ENCODE peak calls at places on chromosomes 6 and 20, in ten cellular contexts. I is foreskin fibroblast; L is CD8-positive, alpha-beta T cell; M is sigmoid colon; R is transverse colon; U is fibroblast of the aortic adventitia; C is choroid plexus epithelial cell; B is left ventricle myocardium inferior; A is brain microvascular endothelial cell; F is ovary. O is an unnamed sample.

GRCh38 chr6:36886948-36887347 is 1.2 kb downstream of the C6orf89 start:
- DNase-seq in U (no peak), B (no peak), I (no peak), F (no peak), A (no peak), C (no peak), R (no peak), L (no peak), M (no peak), O (no peak)

GRCh38 chr6:167827588-167828324 is 1.0 kb downstream of the AFDN start:
- DNase-seq in C (peak), A (no peak), F (peak), U (peak), L (no peak), B (peak), M (peak), R (peak), I (peak), O (peak)

GRCh38 chr20:621115-621756 is 11.1 kb upstream of the TCF15 start:
- DNase-seq in M (no peak), R (no peak), F (no peak), L (no peak), A (peak), U (peak), I (no peak), C (no peak), B (no peak), O (no peak)

GRCh38 chr6:113755449-113756289 is 101.5 kb upstream of the MARCKS start:
- DNase-seq in U (no peak), B (no peak), L (no peak), M (no peak), I (no peak), A (no peak), R (peak), F (no peak), C (no peak), O (peak)

GRCh38 chr6:85678602-85679444 is 36.1 kb upstream of the SYNCRIP start:
- DNase-seq in M (peak), A (peak), I (peak), R (peak), C (peak), F (peak), B (peak), U (peak), L (peak), O (peak)

GRCh38 chr6:40788661-40789111 is 201.5 kb upstream of the LRFN2 start:
- DNase-seq in M (no peak), R (no peak), B (no peak), C (no peak), U (peak), I (peak), A (no peak), L (no peak), F (peak), O (no peak)

GRCh38 chr6:81439417-81439816 is 313.1 kb downstream of the TENT5A start:
- DNase-seq in L (no peak), B (no peak), M (no peak), I (no peak), A (no peak), R (no peak), F (no peak), U (no peak), C (no peak), O (no peak)

GRCh38 chr6:67411036-67411435 is 1224.0 kb upstream of the ADGRB3 start:
- DNase-seq in F (no peak), L (no peak), C (peak), B (no peak), M (no peak), U (no peak), R (no peak), A (peak), I (peak), O (no peak)

GRCh38 chr6:37029249-37029959 is 23.9 kb downstream of the FGD2 start:
- DNase-seq in I (peak), R (peak), A (peak), M (peak), F (peak), B (peak), U (peak), L (peak), C (peak), O (peak)

GRCh38 chr6:122130026-122130348 is 269.5 kb upstream of the HSF2 start:
- DNase-seq in A (no peak), F (no peak), B (no peak), I (peak), U (no peak), R (no peak), L (no peak), M (no peak), C (no peak), O (no peak)

GRCh38 chr6:125699591-125699990 is 49.8 kb upstream of the HEY2 start:
- DNase-seq in B (no peak), L (no peak), U (no peak), M (no peak), C (no peak), R (no peak), A (no peak), I (no peak), F (no peak), O (no peak)

GRCh38 chr6:107563694-107564093 is 73.8 kb downstream of the SOBP start:
- DNase-seq in M (peak), U (no peak), B (peak), C (no peak), F (no peak), R (no peak), A (no peak), L (no peak), I (no peak), O (no peak)

GRCh38 chr6:41428995-41429417 is 93.6 kb downstream of the NCR2 start:
- DNase-seq in L (no peak), B (peak), U (peak), R (peak), A (peak), C (peak), F (no peak), M (peak), I (peak), O (peak)

GRCh38 chr6:49980898-49981297 is 11.5 kb upstream of the DEFB113 start:
- DNase-seq in M (no peak), A (no peak), I (no peak), F (no peak), B (no peak), R (no peak), U (no peak), C (no peak), L (no peak), O (no peak)

GRCh38 chr6:158232445-158233213 is 64.5 kb downstream of the GTF2H5 start:
- DNase-seq in M (peak), R (peak), C (peak), F (peak), U (peak), B (peak), A (peak), I (peak), L (peak), O (peak)

GRCh38 chr20:17531537-17532025 is 402 bp upstream of the BFSP1 start:
- DNase-seq in B (no peak), F (no peak), R (no peak), L (no peak), M (no peak), I (no peak), A (no peak), C (no peak), U (peak), O (no peak)

GRCh38 chr6:160774399-160774798 is 72.4 kb downstream of the PLG start:
- DNase-seq in C (no peak), F (no peak), M (no peak), I (no peak), A (no peak), L (no peak), B (no peak), R (no peak), U (no peak), O (no peak)

GRCh38 chr6:26445934-26446667 is 5.8 kb downstream of the BTN3A3 start:
- DNase-seq in U (no peak), F (no peak), M (no peak), I (no peak), B (no peak), R (no peak), L (peak), C (no peak), A (no peak), O (no peak)

GRCh38 chr6:28537509-28538140 is 11.9 kb downstream of the GPX5 start:
- DNase-seq in M (no peak), L (no peak), A (peak), C (peak), F (no peak), I (peak), B (no peak), R (no peak), U (peak), O (no peak)

GRCh38 chr20:6838181-6838826 is 70.8 kb downstream of the BMP2 start:
- DNase-seq in C (peak), A (peak), M (no peak), F (no peak), I (no peak), L (no peak), R (no peak), B (no peak), U (no peak), O (no peak)

GRCh38 chr20:51750037-51750769 is 18.0 kb downstream of the ATP9A start:
- DNase-seq in A (peak), L (no peak), B (peak), I (peak), C (peak), M (peak), U (peak), R (peak), F (peak), O (peak)

GRCh38 chr20:33445881-33446615 is 2.5 kb upstream of the SNTA1 start:
- DNase-seq in M (no peak), I (no peak), A (no peak), R (no peak), C (no peak), U (no peak), B (no peak), L (no peak), F (no peak), O (no peak)

GRCh38 chr20:62010551-62011402 is 54.9 kb downstream of the TAF4 start:
- DNase-seq in B (peak), A (peak), C (peak), F (peak), U (peak), M (no peak), R (peak), L (peak), I (peak), O (peak)

GRCh38 chr6:28225056-28225834 is at the start of gene ZSCAN9:
- DNase-seq in L (peak), F (peak), I (peak), C (peak), A (peak), R (peak), M (peak), B (peak), U (peak), O (peak)

GRCh38 chr20:3109350-3110302 is 25.1 kb upstream of the AVP start:
- DNase-seq in A (no peak), M (no peak), B (no peak), U (no peak), R (no peak), F (no peak), I (no peak), L (no peak), C (no peak), O (no peak)

GRCh38 chr6:17107768-17108325 is 6.0 kb downstream of the STMND1 start:
- DNase-seq in A (no peak), M (no peak), C (no peak), U (no peak), F (no peak), I (peak), R (no peak), L (no peak), B (no peak), O (no peak)

GRCh38 chr20:50438986-50439407 is 71.2 kb upstream of the PTPN1 start:
- DNase-seq in R (no peak), U (peak), L (no peak), M (no peak), A (peak), I (peak), B (no peak), C (peak), F (no peak), O (no peak)

GRCh38 chr20:57835462-57836455 is 125.9 kb upstream of the PMEPA1 start:
- DNase-seq in L (no peak), R (no peak), B (no peak), M (no peak), C (no peak), U (no peak), F (no peak), A (no peak), I (no peak), O (no peak)

GRCh38 chr6:136608991-136609390 is 58.8 kb upstream of the MAP7 start:
- DNase-seq in F (no peak), A (peak), B (no peak), L (no peak), M (no peak), C (peak), I (peak), U (peak), R (no peak), O (no peak)

GRCh38 chr6:3581469-3581868 is 124.6 kb upstream of the SLC22A23 start:
- DNase-seq in L (no peak), A (no peak), B (no peak), C (no peak), I (no peak), M (no peak), F (no peak), R (no peak), U (no peak), O (no peak)

GRCh38 chr6:56657364-56657763 is 14.7 kb upstream of the DST start:
- DNase-seq in A (no peak), I (no peak), B (no peak), L (no peak), R (no peak), C (no peak), F (no peak), U (no peak), M (no peak), O (no peak)

GRCh38 chr6:89539779-89540178 is 98.8 kb downstream of the LYRM2 start:
- DNase-seq in B (no peak), U (no peak), C (no peak), L (no peak), A (no peak), M (no peak), I (no peak), R (no peak), F (no peak), O (no peak)

GRCh38 chr20:38290829-38291581 is 13.0 kb upstream of the BPI start:
- DNase-seq in C (peak), I (peak), M (no peak), R (no peak), F (no peak), L (no peak), U (peak), A (peak), B (peak), O (peak)

GRCh38 chr20:49529470-49529869 is 38.5 kb downstream of the PTGIS start:
- DNase-seq in L (no peak), B (no peak), C (no peak), U (no peak), I (no peak), M (no peak), A (no peak), R (no peak), F (no peak), O (no peak)

DNA sequence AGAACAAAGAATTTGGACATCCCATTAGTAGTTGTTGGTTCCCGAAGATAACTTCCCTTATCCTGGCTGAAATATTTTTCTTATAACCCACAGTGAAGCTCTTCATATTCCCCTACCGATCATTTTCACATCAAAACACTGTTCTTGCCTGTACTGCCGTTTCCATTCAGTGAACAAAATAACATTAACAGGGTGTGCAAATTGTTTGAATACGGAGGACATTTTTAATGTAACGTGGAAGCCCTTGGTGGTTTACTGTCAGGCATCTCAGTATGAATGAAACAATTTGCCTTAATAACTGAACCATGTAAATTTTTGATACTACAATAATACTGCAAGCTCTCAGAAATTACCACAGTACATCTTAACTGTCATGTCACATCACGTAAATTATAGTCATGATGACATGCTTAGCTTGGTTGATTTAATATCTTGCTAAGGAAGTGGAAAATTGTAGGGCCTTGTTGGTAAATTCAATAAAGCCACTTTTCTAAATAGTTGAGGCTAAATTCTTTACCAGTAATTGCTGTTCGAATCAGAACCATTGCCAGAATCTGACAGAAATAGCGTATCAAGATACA is 311.6 kb downstream of the LAMA2 start:
- DNase-seq in A (no peak), B (no peak), U (no peak), L (no peak), C (no peak), R (no peak), I (no peak), F (no peak), M (no peak), O (no peak)
- TF ChIP-seq CTCF in A (no peak), B (no peak), U (no peak), L (no peak), C (no peak), R (no peak), I (no peak), F (no peak), M (no peak), O (no peak)

GRCh38 chr6:169653691-169654090 is 48.1 kb downstream of the WDR27 start:
- DNase-seq in U (no peak), B (no peak), F (no peak), A (no peak), R (no peak), L (no peak), M (no peak), C (no peak), I (no peak), O (no peak)
- H3K4me3 ChIP-seq in U (peak), B (peak), F (peak), A (no peak), R (no peak), L (no peak), M (no peak), C (no peak), I (peak), O (peak)

GRCh38 chr20:21693322-21693721 is 12.1 kb upstream of the PAX1 start:
- DNase-seq in I (no peak), M (no peak), A (no peak), F (no peak), U (no peak), C (no peak), L (no peak), R (no peak), B (no peak), O (no peak)
- TF ChIP-seq CTCF in I (no peak), M (no peak), A (no peak), F (no peak), U (no peak), C (no peak), L (no peak), R (no peak), B (no peak), O (peak)

GRCh38 chr20:36886859-36887778 is 11.2 kb downstream of the TLDC2 start:
- DNase-seq in R (peak), B (peak), U (peak), C (peak), I (peak), A (peak), L (peak), F (peak), M (peak), O (peak)
- H3K4me3 ChIP-seq in R (no peak), B (peak), U (peak), C (no peak), I (peak), A (peak), L (no peak), F (no peak), M (no peak), O (peak)